ENCODE peak calls at places on chromosome 9, in ten cellular contexts. One of them, this sample, is unnamed.

GRCh38 chr9:98255064-98255577 is 328 bp downstream of the TBC1D2 start:
- DNase-seq in activated CD8-positive, alpha-beta memory T cell treated with anti-CD3 and anti-CD28 coated beads, Interleukin-2, amount 10 ng/mL, durations not matched to agents 7 days and 5 days: peak; percentile 63
- DNase-seq in pancreas: no peak
- DNase-seq in keratinocyte: no peak
- DNase-seq in AG10803: peak; percentile 52
- DNase-seq in stimulated activated CD8-positive, alpha-beta memory T cell treated with anti-CD3 and anti-CD28 coated beads, Interleukin-4, amount 100 ng/mL, for 4 hours: no peak
- DNase-seq in glutamatergic neuron: no peak
- DNase-seq in fibroblast of mammary gland: peak; percentile 46
- DNase-seq in adrenal gland: no peak
- DNase-seq in GM04504: no peak
- DNase-seq in this sample: peak; percentile 65

GRCh38 chr9:124551472-124552339 is 44.5 kb upstream of the NR5A1 start:
- DNase-seq in stimulated activated CD8-positive, alpha-beta memory T cell treated with anti-CD3 and anti-CD28 coated beads, Interleukin-4, amount 100 ng/mL, for 4 hours: no peak
- DNase-seq in adrenal gland: peak; percentile 67
- DNase-seq in GM04504: no peak
- DNase-seq in fibroblast of mammary gland: peak; percentile 58
- DNase-seq in pancreas: no peak
- DNase-seq in keratinocyte: no peak
- DNase-seq in glutamatergic neuron: peak; percentile 77
- DNase-seq in activated CD8-positive, alpha-beta memory T cell treated with anti-CD3 and anti-CD28 coated beads, Interleukin-2, amount 10 ng/mL, durations not matched to agents 7 days and 5 days: peak; percentile 60
- DNase-seq in AG10803: peak; percentile 68
- DNase-seq in this sample: peak; percentile 80

GRCh38 chr9:94743035-94743954 is 16.8 kb downstream of the AOPEP start:
- DNase-seq in pancreas: no peak
- DNase-seq in stimulated activated CD8-positive, alpha-beta memory T cell treated with anti-CD3 and anti-CD28 coated beads, Interleukin-4, amount 100 ng/mL, for 4 hours: no peak
- DNase-seq in AG10803: peak; percentile 12
- DNase-seq in adrenal gland: no peak
- DNase-seq in glutamatergic neuron: no peak
- DNase-seq in activated CD8-positive, alpha-beta memory T cell treated with anti-CD3 and anti-CD28 coated beads, Interleukin-2, amount 10 ng/mL, durations not matched to agents 7 days and 5 days: no peak
- DNase-seq in fibroblast of mammary gland: no peak
- DNase-seq in keratinocyte: no peak
- DNase-seq in GM04504: no peak
- DNase-seq in this sample: no peak

GRCh38 chr9:129063061-129063460 is 17.9 kb upstream of the DOLPP1 start:
- DNase-seq in glutamatergic neuron: no peak
- DNase-seq in fibroblast of mammary gland: no peak
- DNase-seq in keratinocyte: no peak
- DNase-seq in AG10803: no peak
- DNase-seq in stimulated activated CD8-positive, alpha-beta memory T cell treated with anti-CD3 and anti-CD28 coated beads, Interleukin-4, amount 100 ng/mL, for 4 hours: no peak
- DNase-seq in pancreas: peak; percentile 55
- DNase-seq in adrenal gland: no peak
- DNase-seq in activated CD8-positive, alpha-beta memory T cell treated with anti-CD3 and anti-CD28 coated beads, Interleukin-2, amount 10 ng/mL, durations not matched to agents 7 days and 5 days: no peak
- DNase-seq in GM04504: no peak
- DNase-seq in this sample: no peak

GRCh38 chr9:112404367-112404979 is 24.6 kb downstream of the HSDL2 start:
- DNase-seq in fibroblast of mammary gland: no peak
- DNase-seq in stimulated activated CD8-positive, alpha-beta memory T cell treated with anti-CD3 and anti-CD28 coated beads, Interleukin-4, amount 100 ng/mL, for 4 hours: no peak
- DNase-seq in pancreas: no peak
- DNase-seq in keratinocyte: no peak
- DNase-seq in activated CD8-positive, alpha-beta memory T cell treated with anti-CD3 and anti-CD28 coated beads, Interleukin-2, amount 10 ng/mL, durations not matched to agents 7 days and 5 days: no peak
- DNase-seq in adrenal gland: no peak
- DNase-seq in GM04504: peak; percentile 34
- DNase-seq in glutamatergic neuron: no peak
- DNase-seq in AG10803: peak; percentile 72
- DNase-seq in this sample: peak; percentile 3

GRCh38 chr9:2127486-2127885 is 112.3 kb downstream of the SMARCA2 start:
- DNase-seq in activated CD8-positive, alpha-beta memory T cell treated with anti-CD3 and anti-CD28 coated beads, Interleukin-2, amount 10 ng/mL, durations not matched to agents 7 days and 5 days: no peak
- DNase-seq in keratinocyte: no peak
- DNase-seq in stimulated activated CD8-positive, alpha-beta memory T cell treated with anti-CD3 and anti-CD28 coated beads, Interleukin-4, amount 100 ng/mL, for 4 hours: no peak
- DNase-seq in fibroblast of mammary gland: peak; percentile 65
- DNase-seq in glutamatergic neuron: no peak
- DNase-seq in AG10803: peak; percentile 96
- DNase-seq in GM04504: no peak
- DNase-seq in pancreas: no peak
- DNase-seq in adrenal gland: no peak
- DNase-seq in this sample: peak; percentile 58

GRCh38 chr9:69027355-69028097 is 8.0 kb upstream of the FXN start:
- DNase-seq in glutamatergic neuron: no peak
- DNase-seq in fibroblast of mammary gland: peak; percentile 54
- DNase-seq in pancreas: no peak
- DNase-seq in GM04504: peak; percentile 11
- DNase-seq in stimulated activated CD8-positive, alpha-beta memory T cell treated with anti-CD3 and anti-CD28 coated beads, Interleukin-4, amount 100 ng/mL, for 4 hours: peak; percentile 9
- DNase-seq in keratinocyte: no peak
- DNase-seq in adrenal gland: peak; percentile 30
- DNase-seq in AG10803: peak; percentile 39
- DNase-seq in activated CD8-positive, alpha-beta memory T cell treated with anti-CD3 and anti-CD28 coated beads, Interleukin-2, amount 10 ng/mL, durations not matched to agents 7 days and 5 days: peak; percentile 62
- DNase-seq in this sample: peak; percentile 40

GRCh38 chr9:118595719-118596305 is 773.4 kb downstream of the BRINP1 start:
- DNase-seq in adrenal gland: peak; percentile 33
- DNase-seq in glutamatergic neuron: peak; percentile 43
- DNase-seq in AG10803: peak; percentile 69
- DNase-seq in pancreas: no peak
- DNase-seq in activated CD8-positive, alpha-beta memory T cell treated with anti-CD3 and anti-CD28 coated beads, Interleukin-2, amount 10 ng/mL, durations not matched to agents 7 days and 5 days: no peak
- DNase-seq in stimulated activated CD8-positive, alpha-beta memory T cell treated with anti-CD3 and anti-CD28 coated beads, Interleukin-4, amount 100 ng/mL, for 4 hours: no peak
- DNase-seq in GM04504: peak; percentile 46
- DNase-seq in fibroblast of mammary gland: peak; percentile 59
- DNase-seq in keratinocyte: peak; percentile 9
- DNase-seq in this sample: peak; percentile 67

GRCh38 chr9:84823426-84824271 is 154.1 kb downstream of the NTRK2 start:
- DNase-seq in adrenal gland: no peak
- DNase-seq in keratinocyte: no peak
- DNase-seq in GM04504: no peak
- DNase-seq in glutamatergic neuron: no peak
- DNase-seq in fibroblast of mammary gland: no peak
- DNase-seq in stimulated activated CD8-positive, alpha-beta memory T cell treated with anti-CD3 and anti-CD28 coated beads, Interleukin-4, amount 100 ng/mL, for 4 hours: no peak
- DNase-seq in activated CD8-positive, alpha-beta memory T cell treated with anti-CD3 and anti-CD28 coated beads, Interleukin-2, amount 10 ng/mL, durations not matched to agents 7 days and 5 days: no peak
- DNase-seq in AG10803: no peak
- DNase-seq in pancreas: no peak
- DNase-seq in this sample: no peak

GRCh38 chr9:86368871-86369521 is 14.8 kb upstream of the TUT7 start:
- DNase-seq in glutamatergic neuron: no peak
- DNase-seq in AG10803: peak; percentile 72
- DNase-seq in adrenal gland: no peak
- DNase-seq in stimulated activated CD8-positive, alpha-beta memory T cell treated with anti-CD3 and anti-CD28 coated beads, Interleukin-4, amount 100 ng/mL, for 4 hours: no peak
- DNase-seq in pancreas: no peak
- DNase-seq in GM04504: no peak
- DNase-seq in activated CD8-positive, alpha-beta memory T cell treated with anti-CD3 and anti-CD28 coated beads, Interleukin-2, amount 10 ng/mL, durations not matched to agents 7 days and 5 days: no peak
- DNase-seq in fibroblast of mammary gland: peak; percentile 99
- DNase-seq in keratinocyte: peak; percentile 55
- DNase-seq in this sample: peak; percentile 78

GRCh38 chr9:90331826-90332575 is 310.6 kb downstream of the DIRAS2 start:
- DNase-seq in stimulated activated CD8-positive, alpha-beta memory T cell treated with anti-CD3 and anti-CD28 coated beads, Interleukin-4, amount 100 ng/mL, for 4 hours: no peak
- DNase-seq in GM04504: no peak
- DNase-seq in fibroblast of mammary gland: peak; percentile 76
- DNase-seq in activated CD8-positive, alpha-beta memory T cell treated with anti-CD3 and anti-CD28 coated beads, Interleukin-2, amount 10 ng/mL, durations not matched to agents 7 days and 5 days: no peak
- DNase-seq in adrenal gland: no peak
- DNase-seq in glutamatergic neuron: no peak
- DNase-seq in AG10803: peak; percentile 87
- DNase-seq in keratinocyte: no peak
- DNase-seq in pancreas: no peak
- DNase-seq in this sample: peak; percentile 3

GRCh38 chr9:127519301-127520166 is 68.2 kb downstream of the LRSAM1 start:
- DNase-seq in glutamatergic neuron: no peak
- DNase-seq in pancreas: peak; percentile 54
- DNase-seq in GM04504: peak; percentile 91
- DNase-seq in activated CD8-positive, alpha-beta memory T cell treated with anti-CD3 and anti-CD28 coated beads, Interleukin-2, amount 10 ng/mL, durations not matched to agents 7 days and 5 days: peak; percentile 74
- DNase-seq in AG10803: peak; percentile 95
- DNase-seq in adrenal gland: no peak
- DNase-seq in stimulated activated CD8-positive, alpha-beta memory T cell treated with anti-CD3 and anti-CD28 coated beads, Interleukin-4, amount 100 ng/mL, for 4 hours: no peak
- DNase-seq in keratinocyte: no peak
- DNase-seq in fibroblast of mammary gland: peak; percentile 97
- DNase-seq in this sample: peak; percentile 100

GRCh38 chr9:25519286-25519685 is 159.0 kb downstream of the TUSC1 start:
- DNase-seq in keratinocyte: no peak
- DNase-seq in GM04504: no peak
- DNase-seq in glutamatergic neuron: no peak
- DNase-seq in pancreas: no peak
- DNase-seq in AG10803: no peak
- DNase-seq in stimulated activated CD8-positive, alpha-beta memory T cell treated with anti-CD3 and anti-CD28 coated beads, Interleukin-4, amount 100 ng/mL, for 4 hours: no peak
- DNase-seq in fibroblast of mammary gland: no peak
- DNase-seq in activated CD8-positive, alpha-beta memory T cell treated with anti-CD3 and anti-CD28 coated beads, Interleukin-2, amount 10 ng/mL, durations not matched to agents 7 days and 5 days: no peak
- DNase-seq in adrenal gland: no peak
- DNase-seq in this sample: no peak

GRCh38 chr9:16105576-16105975 is 552.7 kb downstream of the CCDC171 start:
- DNase-seq in glutamatergic neuron: no peak
- DNase-seq in pancreas: no peak
- DNase-seq in fibroblast of mammary gland: peak; percentile 67
- DNase-seq in AG10803: no peak
- DNase-seq in adrenal gland: no peak
- DNase-seq in keratinocyte: no peak
- DNase-seq in GM04504: no peak
- DNase-seq in stimulated activated CD8-positive, alpha-beta memory T cell treated with anti-CD3 and anti-CD28 coated beads, Interleukin-4, amount 100 ng/mL, for 4 hours: no peak
- DNase-seq in activated CD8-positive, alpha-beta memory T cell treated with anti-CD3 and anti-CD28 coated beads, Interleukin-2, amount 10 ng/mL, durations not matched to agents 7 days and 5 days: no peak
- DNase-seq in this sample: no peak

GRCh38 chr9:123997665-123998277 is 13.8 kb upstream of the LHX2 start:
- DNase-seq in stimulated activated CD8-positive, alpha-beta memory T cell treated with anti-CD3 and anti-CD28 coated beads, Interleukin-4, amount 100 ng/mL, for 4 hours: no peak
- DNase-seq in fibroblast of mammary gland: peak; percentile 16
- DNase-seq in GM04504: no peak
- DNase-seq in activated CD8-positive, alpha-beta memory T cell treated with anti-CD3 and anti-CD28 coated beads, Interleukin-2, amount 10 ng/mL, durations not matched to agents 7 days and 5 days: peak; percentile 42
- DNase-seq in glutamatergic neuron: peak; percentile 55
- DNase-seq in adrenal gland: peak; percentile 38
- DNase-seq in keratinocyte: peak; percentile 5
- DNase-seq in pancreas: no peak
- DNase-seq in AG10803: no peak
- DNase-seq in this sample: peak; percentile 22

GRCh38 chr9:74071502-74071901 is 425.6 kb upstream of the RORB start:
- DNase-seq in adrenal gland: no peak
- DNase-seq in GM04504: no peak
- DNase-seq in activated CD8-positive, alpha-beta memory T cell treated with anti-CD3 and anti-CD28 coated beads, Interleukin-2, amount 10 ng/mL, durations not matched to agents 7 days and 5 days: no peak
- DNase-seq in AG10803: no peak
- DNase-seq in keratinocyte: no peak
- DNase-seq in glutamatergic neuron: no peak
- DNase-seq in pancreas: no peak
- DNase-seq in stimulated activated CD8-positive, alpha-beta memory T cell treated with anti-CD3 and anti-CD28 coated beads, Interleukin-4, amount 100 ng/mL, for 4 hours: no peak
- DNase-seq in fibroblast of mammary gland: no peak
- DNase-seq in this sample: no peak

GRCh38 chr9:71268871-71269640 is 147.6 kb upstream of the TRPM3 start:
- DNase-seq in glutamatergic neuron: no peak
- DNase-seq in stimulated activated CD8-positive, alpha-beta memory T cell treated with anti-CD3 and anti-CD28 coated beads, Interleukin-4, amount 100 ng/mL, for 4 hours: no peak
- DNase-seq in adrenal gland: no peak
- DNase-seq in GM04504: no peak
- DNase-seq in fibroblast of mammary gland: no peak
- DNase-seq in AG10803: no peak
- DNase-seq in keratinocyte: no peak
- DNase-seq in activated CD8-positive, alpha-beta memory T cell treated with anti-CD3 and anti-CD28 coated beads, Interleukin-2, amount 10 ng/mL, durations not matched to agents 7 days and 5 days: no peak
- DNase-seq in pancreas: no peak
- DNase-seq in this sample: no peak

GRCh38 chr9:76423216-76424177 is 29.3 kb upstream of the RFK start:
- DNase-seq in glutamatergic neuron: no peak
- DNase-seq in activated CD8-positive, alpha-beta memory T cell treated with anti-CD3 and anti-CD28 coated beads, Interleukin-2, amount 10 ng/mL, durations not matched to agents 7 days and 5 days: no peak
- DNase-seq in AG10803: no peak
- DNase-seq in keratinocyte: no peak
- DNase-seq in fibroblast of mammary gland: no peak
- DNase-seq in stimulated activated CD8-positive, alpha-beta memory T cell treated with anti-CD3 and anti-CD28 coated beads, Interleukin-4, amount 100 ng/mL, for 4 hours: no peak
- DNase-seq in adrenal gland: no peak
- DNase-seq in GM04504: no peak
- DNase-seq in pancreas: no peak
- DNase-seq in this sample: no peak

GRCh38 chr9:99239341-99240055 is 17.4 kb downstream of the SEC61B start:
- DNase-seq in glutamatergic neuron: no peak
- DNase-seq in pancreas: no peak
- DNase-seq in GM04504: no peak
- DNase-seq in AG10803: peak; percentile 79
- DNase-seq in stimulated activated CD8-positive, alpha-beta memory T cell treated with anti-CD3 and anti-CD28 coated beads, Interleukin-4, amount 100 ng/mL, for 4 hours: no peak
- DNase-seq in adrenal gland: no peak
- DNase-seq in keratinocyte: no peak
- DNase-seq in fibroblast of mammary gland: peak; percentile 75
- DNase-seq in activated CD8-positive, alpha-beta memory T cell treated with anti-CD3 and anti-CD28 coated beads, Interleukin-2, amount 10 ng/mL, durations not matched to agents 7 days and 5 days: no peak
- DNase-seq in this sample: peak; percentile 65

GRCh38 chr9:592225-592624 is 249.3 kb upstream of the DMRT1 start:
- DNase-seq in GM04504: no peak
- DNase-seq in stimulated activated CD8-positive, alpha-beta memory T cell treated with anti-CD3 and anti-CD28 coated beads, Interleukin-4, amount 100 ng/mL, for 4 hours: no peak
- DNase-seq in fibroblast of mammary gland: no peak
- DNase-seq in AG10803: no peak
- DNase-seq in pancreas: peak; percentile 74
- DNase-seq in keratinocyte: no peak
- DNase-seq in glutamatergic neuron: no peak
- DNase-seq in activated CD8-positive, alpha-beta memory T cell treated with anti-CD3 and anti-CD28 coated beads, Interleukin-2, amount 10 ng/mL, durations not matched to agents 7 days and 5 days: no peak
- DNase-seq in adrenal gland: no peak
- DNase-seq in this sample: no peak

GRCh38 chr9:82606761-82607382 is 456.1 kb downstream of the RASEF start:
- DNase-seq in fibroblast of mammary gland: peak; percentile 74
- DNase-seq in glutamatergic neuron: peak; percentile 35
- DNase-seq in GM04504: peak; percentile 52
- DNase-seq in activated CD8-positive, alpha-beta memory T cell treated with anti-CD3 and anti-CD28 coated beads, Interleukin-2, amount 10 ng/mL, durations not matched to agents 7 days and 5 days: no peak
- DNase-seq in AG10803: peak; percentile 72
- DNase-seq in stimulated activated CD8-positive, alpha-beta memory T cell treated with anti-CD3 and anti-CD28 coated beads, Interleukin-4, amount 100 ng/mL, for 4 hours: no peak
- DNase-seq in keratinocyte: no peak
- DNase-seq in pancreas: no peak
- DNase-seq in adrenal gland: peak; percentile 16
- DNase-seq in this sample: peak; percentile 64

GRCh38 chr9:135702002-135702721 is at the start of gene KCNT1:
- DNase-seq in adrenal gland: peak; percentile 36
- DNase-seq in AG10803: peak; percentile 13
- DNase-seq in keratinocyte: peak; percentile 4
- DNase-seq in GM04504: peak; percentile 5
- DNase-seq in stimulated activated CD8-positive, alpha-beta memory T cell treated with anti-CD3 and anti-CD28 coated beads, Interleukin-4, amount 100 ng/mL, for 4 hours: peak; percentile 16
- DNase-seq in activated CD8-positive, alpha-beta memory T cell treated with anti-CD3 and anti-CD28 coated beads, Interleukin-2, amount 10 ng/mL, durations not matched to agents 7 days and 5 days: peak; percentile 58
- DNase-seq in glutamatergic neuron: peak; percentile 82
- DNase-seq in pancreas: no peak
- DNase-seq in fibroblast of mammary gland: peak; percentile 17
- DNase-seq in this sample: peak; percentile 49

GRCh38 chr9:70760228-70760627 is 345.8 kb upstream of the KLF9 start:
- DNase-seq in keratinocyte: no peak
- DNase-seq in activated CD8-positive, alpha-beta memory T cell treated with anti-CD3 and anti-CD28 coated beads, Interleukin-2, amount 10 ng/mL, durations not matched to agents 7 days and 5 days: no peak
- DNase-seq in AG10803: no peak
- DNase-seq in adrenal gland: no peak
- DNase-seq in glutamatergic neuron: no peak
- DNase-seq in pancreas: no peak
- DNase-seq in fibroblast of mammary gland: no peak
- DNase-seq in GM04504: no peak
- DNase-seq in stimulated activated CD8-positive, alpha-beta memory T cell treated with anti-CD3 and anti-CD28 coated beads, Interleukin-4, amount 100 ng/mL, for 4 hours: no peak
- DNase-seq in this sample: no peak

GRCh38 chr9:136231478-136232297 is 13.9 kb downstream of the QSOX2 start:
- DNase-seq in fibroblast of mammary gland: no peak
- DNase-seq in stimulated activated CD8-positive, alpha-beta memory T cell treated with anti-CD3 and anti-CD28 coated beads, Interleukin-4, amount 100 ng/mL, for 4 hours: no peak
- DNase-seq in pancreas: peak; percentile 39
- DNase-seq in activated CD8-positive, alpha-beta memory T cell treated with anti-CD3 and anti-CD28 coated beads, Interleukin-2, amount 10 ng/mL, durations not matched to agents 7 days and 5 days: no peak
- DNase-seq in GM04504: no peak
- DNase-seq in AG10803: no peak
- DNase-seq in adrenal gland: no peak
- DNase-seq in glutamatergic neuron: no peak
- DNase-seq in keratinocyte: no peak
- DNase-seq in this sample: no peak